ENCODE peak calls at places on chromosome 21, in ten cellular contexts. O is heart right ventricle; E is BJ; Q is heart left ventricle; C is CD8-positive, alpha-beta T cell; X is mammary epithelial cell; Y is HL-60; L is HFFc6; S is RWPE1; T is left ventricle myocardium inferior. U is an unnamed sample.

GRCh38 chr21:14833221-14833620 is 231.6 kb downstream of the NRIP1 start:
- DNase-seq in L (no peak), X (no peak), Y (no peak), C (no peak), Q (no peak), E (no peak), O (no peak), S (no peak), T (no peak), U (no peak)

GRCh38 chr21:43321111-43321510 is 105.8 kb downstream of the SIK1 start:
- DNase-seq in Y (no peak), X (no peak), Q (no peak), C (no peak), S (no peak), E (no peak), T (no peak), L (no peak), O (no peak), U (no peak)

GRCh38 chr21:36706951-36707762 is 8.2 kb downstream of the SIM2 start:
- DNase-seq in T (no peak), Y (no peak), E (no peak), O (no peak), X (no peak), Q (no peak), L (peak; percentile 3), S (no peak), C (no peak), U (no peak)

GRCh38 chr21:34282223-34282622 is 81.6 kb upstream of the KCNE2 start:
- DNase-seq in E (no peak), Y (no peak), S (no peak), Q (no peak), O (no peak), X (peak; percentile 56), L (no peak), C (no peak), T (no peak), U (no peak)

GRCh38 chr21:40422851-40423635 is 423.9 kb downstream of the DSCAM start:
- DNase-seq in X (no peak), S (no peak), T (no peak), O (no peak), Q (no peak), C (no peak), Y (no peak), L (no peak), E (no peak), U (peak; percentile 71)

GRCh38 chr21:36695671-36696389 is 3.1 kb upstream of the SIM2 start:
- DNase-seq in O (no peak), X (no peak), E (no peak), C (no peak), L (no peak), S (no peak), T (no peak), Y (no peak), Q (no peak), U (no peak)

GRCh38 chr21:44955141-44955802 is 15.4 kb downstream of the SLX9 start:
- DNase-seq in O (no peak), S (no peak), L (no peak), Q (peak; percentile 40), X (no peak), Y (no peak), T (peak; percentile 13), E (no peak), C (no peak), U (no peak)

GRCh38 chr21:33127154-33127893 is 57.4 kb downstream of the OLIG1 start:
- DNase-seq in S (peak; percentile 54), Q (peak; percentile 53), E (no peak), Y (peak; percentile 55), C (peak; percentile 74), O (peak; percentile 53), X (peak; percentile 44), T (peak; percentile 46), L (peak; percentile 54), U (peak; percentile 78)

GRCh38 chr21:45848352-45848751 is 133.2 kb upstream of the COL6A1 start:
- DNase-seq in O (no peak), S (no peak), Q (no peak), Y (no peak), T (no peak), X (no peak), L (no peak), E (no peak), C (no peak), U (no peak)

GRCh38 chr21:17925000-17925610 is 105.9 kb upstream of the C21orf91 start:
- DNase-seq in L (peak; percentile 59), C (peak; percentile 57), Q (peak; percentile 42), E (no peak), X (peak; percentile 68), S (peak; percentile 73), T (no peak), Y (peak; percentile 33), O (peak; percentile 63), U (peak; percentile 83)

GRCh38 chr21:45590726-45591618 is 48.7 kb upstream of the SLC19A1 start:
- DNase-seq in C (no peak), S (peak; percentile 12), T (peak; percentile 29), Q (peak; percentile 40), L (no peak), E (no peak), X (peak; percentile 5), O (peak; percentile 17), Y (peak; percentile 28), U (no peak)

GRCh38 chr21:37032877-37033471 is 26.5 kb downstream of the RIPPLY3 start:
- DNase-seq in Y (no peak), Q (no peak), L (peak; percentile 71), E (peak; percentile 37), X (peak; percentile 77), C (no peak), O (no peak), S (peak; percentile 55), T (no peak), U (no peak)

GRCh38 chr21:16330340-16331319 is 600.8 kb downstream of the USP25 start:
- DNase-seq in E (no peak), L (peak; percentile 79), C (no peak), S (peak; percentile 42), Y (no peak), O (peak; percentile 65), T (no peak), Q (no peak), X (peak; percentile 56), U (peak; percentile 64)

GRCh38 chr21:31348188-31348587 is 4.1 kb upstream of the TIAM1 start:
- DNase-seq in Q (no peak), L (no peak), T (no peak), X (no peak), E (no peak), Y (no peak), S (no peak), C (no peak), O (no peak), U (no peak)

GRCh38 chr21:31349208-31349607 is 5.1 kb upstream of the TIAM1 start:
- DNase-seq in X (no peak), C (no peak), S (no peak), Y (no peak), E (no peak), Q (no peak), O (no peak), T (no peak), L (no peak), U (no peak)

GRCh38 chr21:31346256-31346821 is 2.3 kb upstream of the TIAM1 start:
- DNase-seq in T (no peak), C (no peak), L (no peak), S (no peak), O (no peak), Q (no peak), Y (no peak), X (no peak), E (no peak), U (no peak)

GRCh38 chr21:31343680-31344480 is at the start of gene TIAM1:
- DNase-seq in S (peak; percentile 79), Q (peak; percentile 57), Y (no peak), T (peak; percentile 68), E (no peak), L (no peak), X (peak; percentile 89), O (peak; percentile 43), C (no peak), U (peak; percentile 72)

GRCh38 chr21:31347435-31348032 is 3.5 kb upstream of the TIAM1 start:
- DNase-seq in C (no peak), Q (no peak), O (no peak), E (no peak), L (no peak), T (no peak), S (peak; percentile 51), X (no peak), Y (no peak), U (no peak)
- TF ChIP-seq CTCF in C (no peak), Q (peak; percentile 51), O (peak; percentile 38), E (peak; percentile 44), L (peak; percentile 65), T (peak; percentile 59), S (peak; percentile 78), X (peak; percentile 54), Y (no peak), U (no peak)

GRCh38 chr21:41847066-41847804 is 31.9 kb downstream of the PRDM15 start:
- DNase-seq in L (no peak), O (no peak), E (no peak), Q (no peak), Y (no peak), C (no peak), X (no peak), S (no peak), T (no peak), U (no peak)
- TF ChIP-seq CTCF in L (peak; percentile 11), O (no peak), E (peak; percentile 38), Q (no peak), Y (no peak), C (no peak), X (no peak), S (no peak), T (no peak), U (no peak)

DNA sequence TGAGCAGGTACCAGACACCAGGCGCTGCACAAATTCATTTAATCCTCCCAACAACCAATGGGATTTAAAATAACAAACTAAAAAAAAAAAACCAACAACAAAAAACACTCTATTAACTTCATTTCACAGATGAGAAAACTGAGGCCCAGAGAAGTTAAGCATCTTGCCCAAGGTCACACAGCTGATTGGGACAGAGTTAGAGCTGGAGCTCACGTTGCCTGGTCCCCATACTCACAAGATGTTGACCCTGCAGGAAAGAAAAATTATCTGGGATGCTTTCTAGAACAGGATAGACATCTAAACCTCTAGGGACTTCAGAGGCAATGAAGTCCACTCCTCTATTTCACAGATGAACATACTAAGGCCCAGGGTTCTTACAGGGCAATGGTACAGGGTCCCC is 175.3 kb downstream of the PSMG1 start:
- DNase-seq in Q (no peak), E (no peak), Y (no peak), O (no peak), S (no peak), L (no peak), T (no peak), X (no peak), C (no peak), U (no peak)
- TF ChIP-seq CTCF in Q (no peak), E (no peak), Y (no peak), O (no peak), S (no peak), L (no peak), T (no peak), X (no peak), C (no peak), U (no peak)

GRCh38 chr21:22120616-22121266 is 1122.5 kb downstream of the NCAM2 start:
- DNase-seq in O (no peak), L (no peak), S (no peak), X (no peak), E (no peak), T (no peak), Y (no peak), C (no peak), Q (no peak), U (peak; percentile 36)
- TF ChIP-seq CTCF in O (no peak), L (peak; percentile 73), S (no peak), X (no peak), E (no peak), T (no peak), Y (peak; percentile 10), C (no peak), Q (no peak), U (peak; percentile 42)

U was measured in testis.